ENCODE peak calls at places on chromosome 1, in five cellular contexts. M, L, K, X and S are unnamed samples.

GRCh38 chr1:15248238-15248637 is 1.2 kb downstream of the FHAD1 start:
- DNase-seq in M (no peak), L (no peak), K (no peak), X (no peak), S (no peak)

GRCh38 chr1:66945316-66945715 is 20.5 kb downstream of the MIER1 start:
- DNase-seq in M (no peak), L (no peak), K (no peak), X (no peak), S (no peak)

GRCh38 chr1:97094257-97094972 is 372.8 kb downstream of the PTBP2 start:
- DNase-seq in M (peak), L (no peak), K (no peak), X (no peak), S (no peak)

GRCh38 chr1:184408580-184408979 is 21.8 kb downstream of the C1orf21 start:
- DNase-seq in M (no peak), L (no peak), K (no peak), X (no peak), S (no peak)

GRCh38 chr1:156658945-156659574 is 17.1 kb downstream of the BCAN start:
- DNase-seq in M (no peak), L (no peak), K (no peak), X (no peak), S (no peak)

GRCh38 chr1:117753652-117754051 is 147.8 kb downstream of the TENT5C start:
- DNase-seq in M (peak), L (no peak), K (no peak), X (no peak), S (no peak)

GRCh38 chr1:226129230-226129629 is 57.3 kb downstream of the ACBD3 start:
- DNase-seq in M (no peak), L (no peak), K (no peak), X (no peak), S (no peak)

GRCh38 chr1:35031103-35031452 is 667 bp downstream of the ZMYM6 start:
- DNase-seq in M (peak), L (peak), K (no peak), X (peak), S (no peak)

GRCh38 chr1:231359113-231359512 is 21.0 kb downstream of the SPRTN start:
- DNase-seq in M (peak), L (no peak), K (no peak), X (no peak), S (no peak)

GRCh38 chr1:227685807-227686206 is 49.3 kb downstream of the JMJD4 start:
- DNase-seq in M (no peak), L (no peak), K (no peak), X (no peak), S (no peak)

GRCh38 chr1:203686091-203686632 is 59.5 kb downstream of the ATP2B4 start:
- DNase-seq in M (peak), L (no peak), K (no peak), X (no peak), S (no peak)

GRCh38 chr1:95003433-95003738 is 69.4 kb downstream of the ALG14 start:
- DNase-seq in M (peak), L (no peak), K (no peak), X (no peak), S (no peak)